ENCODE peak calls at places on chromosomes 7 and 10, in seven cellular contexts. I, V, B, X, M, Y and R are unnamed samples.

GRCh38 chr7:67406941-67407340 is 410.3 kb downstream of the TYW1 start:
- DNase-seq in V (no peak), B (no peak), Y (no peak), I (no peak), X (no peak), M (no peak), R (no peak)

GRCh38 chr7:150781016-150781415 is 19.1 kb downstream of the TMEM176B start:
- DNase-seq in I (no peak), B (no peak), V (no peak), X (no peak), M (no peak), Y (no peak), R (no peak)

GRCh38 chr10:46298346-46299266 is 11.8 kb downstream of the ANTXRL start:
- DNase-seq in V (no peak), Y (no peak), B (no peak), X (no peak), M (peak), I (no peak), R (no peak)

GRCh38 chr7:42445691-42446090 is 208.7 kb upstream of the GLI3 start:
- DNase-seq in V (no peak), X (no peak), I (no peak), B (no peak), Y (no peak), M (no peak), R (no peak)

GRCh38 chr7:101021703-101022102 is 1.8 kb downstream of the MUC17 start:
- DNase-seq in B (no peak), X (no peak), M (no peak), I (no peak), Y (no peak), V (no peak), R (no peak)

GRCh38 chr7:45000096-45001032 is at the start of gene CCM2:
- DNase-seq in B (peak), X (peak), M (no peak), Y (no peak), V (no peak), I (no peak), R (no peak)

GRCh38 chr7:116616555-116617059 is 55.4 kb upstream of the MET start:
- DNase-seq in V (no peak), X (no peak), M (no peak), I (no peak), B (no peak), Y (no peak), R (no peak)

GRCh38 chr10:122854648-122855047 is 9.0 kb upstream of the CUZD1 start:
- DNase-seq in I (no peak), M (no peak), B (no peak), X (no peak), Y (no peak), V (no peak), R (no peak)

GRCh38 chr7:131354390-131354789 is 26.7 kb downstream of the MKLN1 start:
- DNase-seq in B (no peak), Y (no peak), I (no peak), M (no peak), X (no peak), V (no peak), R (no peak)